ENCODE peak calls at places on chromosomes 5 and 9, in seven cellular contexts. One of them, this sample, is unnamed.
A peak's percentile ranks its signal among the peaks of the same experiment; 100 is the strongest.

GRCh38 chr9:18672706-18673105 is 198.8 kb downstream of the ADAMTSL1 start:
- DNase-seq in left ventricle myocardium inferior: no peak
- DNase-seq in heart right ventricle: no peak
- DNase-seq in body of pancreas: no peak
- DNase-seq in right atrium auricular region: no peak
- DNase-seq in astrocyte: no peak
- DNase-seq in psoas muscle: no peak
- DNase-seq in this sample: no peak

GRCh38 chr5:107724642-107725041 is 53.9 kb upstream of the EFNA5 start:
- DNase-seq in left ventricle myocardium inferior: no peak
- DNase-seq in heart right ventricle: no peak
- DNase-seq in body of pancreas: no peak
- DNase-seq in right atrium auricular region: no peak
- DNase-seq in astrocyte: no peak
- DNase-seq in psoas muscle: no peak
- DNase-seq in this sample: no peak

GRCh38 chr5:160548949-160549665 is 127.5 kb downstream of the PTTG1 start:
- DNase-seq in left ventricle myocardium inferior: no peak
- DNase-seq in heart right ventricle: no peak
- DNase-seq in body of pancreas: no peak
- DNase-seq in right atrium auricular region: no peak
- DNase-seq in astrocyte: peak; percentile 67
- DNase-seq in psoas muscle: no peak
- DNase-seq in this sample: no peak

GRCh38 chr9:101751895-101752294 is 13.4 kb upstream of the GRIN3A start:
- DNase-seq in left ventricle myocardium inferior: no peak
- DNase-seq in heart right ventricle: no peak
- DNase-seq in body of pancreas: no peak
- DNase-seq in right atrium auricular region: no peak
- DNase-seq in astrocyte: no peak
- DNase-seq in psoas muscle: no peak
- DNase-seq in this sample: no peak

GRCh38 chr5:179487145-179487544 is 63.2 kb upstream of the RUFY1 start:
- DNase-seq in left ventricle myocardium inferior: no peak
- DNase-seq in heart right ventricle: no peak
- DNase-seq in body of pancreas: no peak
- DNase-seq in right atrium auricular region: no peak
- DNase-seq in astrocyte: no peak
- DNase-seq in psoas muscle: no peak
- DNase-seq in this sample: no peak

GRCh38 chr5:39394946-39395345 is 29.8 kb downstream of the DAB2 start:
- DNase-seq in left ventricle myocardium inferior: no peak
- DNase-seq in heart right ventricle: no peak
- DNase-seq in body of pancreas: no peak
- DNase-seq in right atrium auricular region: no peak
- DNase-seq in astrocyte: peak; percentile 91
- DNase-seq in psoas muscle: no peak
- DNase-seq in this sample: no peak

GRCh38 chr5:7878381-7878873 is 9.5 kb downstream of the MTRR start:
- DNase-seq in left ventricle myocardium inferior: no peak
- DNase-seq in heart right ventricle: no peak
- DNase-seq in body of pancreas: no peak
- DNase-seq in right atrium auricular region: no peak
- DNase-seq in astrocyte: peak; percentile 72
- DNase-seq in psoas muscle: no peak
- DNase-seq in this sample: no peak

GRCh38 chr9:132590037-132590317 is 7.6 kb downstream of the BARHL1 start:
- DNase-seq in left ventricle myocardium inferior: no peak
- DNase-seq in heart right ventricle: no peak
- DNase-seq in body of pancreas: no peak
- DNase-seq in right atrium auricular region: no peak
- DNase-seq in astrocyte: no peak
- DNase-seq in psoas muscle: no peak
- DNase-seq in this sample: no peak

GRCh38 chr5:12384005-12384404 is 479.8 kb upstream of the CTNND2 start:
- DNase-seq in left ventricle myocardium inferior: no peak
- DNase-seq in heart right ventricle: no peak
- DNase-seq in body of pancreas: no peak
- DNase-seq in right atrium auricular region: no peak
- DNase-seq in astrocyte: no peak
- DNase-seq in psoas muscle: no peak
- DNase-seq in this sample: no peak

GRCh38 chr9:11457809-11458785 is 845.3 kb upstream of the PTPRD start:
- DNase-seq in left ventricle myocardium inferior: no peak
- DNase-seq in heart right ventricle: no peak
- DNase-seq in body of pancreas: no peak
- DNase-seq in right atrium auricular region: no peak
- DNase-seq in astrocyte: no peak
- DNase-seq in psoas muscle: no peak
- DNase-seq in this sample: no peak

GRCh38 chr9:111034146-111034545 is 4.1 kb downstream of the LPAR1 start:
- DNase-seq in left ventricle myocardium inferior: no peak
- DNase-seq in heart right ventricle: no peak
- DNase-seq in body of pancreas: no peak
- DNase-seq in right atrium auricular region: no peak
- DNase-seq in astrocyte: no peak
- DNase-seq in psoas muscle: no peak
- DNase-seq in this sample: no peak

GRCh38 chr5:95861858-95862561 is 39.5 kb upstream of the GLRX start:
- DNase-seq in left ventricle myocardium inferior: no peak
- DNase-seq in heart right ventricle: no peak
- DNase-seq in body of pancreas: peak; percentile 33
- DNase-seq in right atrium auricular region: no peak
- DNase-seq in astrocyte: peak; percentile 91
- DNase-seq in psoas muscle: no peak
- DNase-seq in this sample: no peak

GRCh38 chr5:145996135-145996534 is 59.8 kb downstream of the SH3RF2 start:
- DNase-seq in left ventricle myocardium inferior: no peak
- DNase-seq in heart right ventricle: no peak
- DNase-seq in body of pancreas: no peak
- DNase-seq in right atrium auricular region: no peak
- DNase-seq in astrocyte: no peak
- DNase-seq in psoas muscle: no peak
- DNase-seq in this sample: no peak

GRCh38 chr5:132277971-132278964 is 15.9 kb upstream of the SLC22A4 start:
- DNase-seq in left ventricle myocardium inferior: no peak
- DNase-seq in heart right ventricle: no peak
- DNase-seq in body of pancreas: no peak
- DNase-seq in right atrium auricular region: no peak
- DNase-seq in astrocyte: no peak
- DNase-seq in psoas muscle: no peak
- DNase-seq in this sample: no peak

GRCh38 chr9:74277532-74277931 is 219.6 kb upstream of the RORB start:
- DNase-seq in left ventricle myocardium inferior: no peak
- DNase-seq in heart right ventricle: no peak
- DNase-seq in body of pancreas: no peak
- DNase-seq in right atrium auricular region: no peak
- DNase-seq in astrocyte: no peak
- DNase-seq in psoas muscle: no peak
- DNase-seq in this sample: peak; percentile 48

GRCh38 chr5:163079618-163080017 is 357.8 kb upstream of the CCNG1 start:
- DNase-seq in left ventricle myocardium inferior: no peak
- DNase-seq in heart right ventricle: no peak
- DNase-seq in body of pancreas: no peak
- DNase-seq in right atrium auricular region: no peak
- DNase-seq in astrocyte: no peak
- DNase-seq in psoas muscle: no peak
- DNase-seq in this sample: no peak
- TF ChIP-seq CTCF in left ventricle myocardium inferior: no peak
- TF ChIP-seq CTCF in heart right ventricle: no peak
- TF ChIP-seq CTCF in body of pancreas: no peak
- TF ChIP-seq CTCF in right atrium auricular region: no peak
- TF ChIP-seq CTCF in astrocyte: peak; percentile 40
- TF ChIP-seq CTCF in psoas muscle: no peak
- TF ChIP-seq CTCF in this sample: no peak

GRCh38 chr5:73726071-73726470 is 100.1 kb downstream of the ARHGEF28 start:
- DNase-seq in left ventricle myocardium inferior: no peak
- DNase-seq in heart right ventricle: no peak
- DNase-seq in body of pancreas: no peak
- DNase-seq in right atrium auricular region: no peak
- DNase-seq in astrocyte: no peak
- DNase-seq in psoas muscle: no peak
- DNase-seq in this sample: no peak

GRCh38 chr5:73726606-73727231 is 100.7 kb downstream of the ARHGEF28 start:
- DNase-seq in left ventricle myocardium inferior: no peak
- DNase-seq in heart right ventricle: no peak
- DNase-seq in body of pancreas: no peak
- DNase-seq in right atrium auricular region: no peak
- DNase-seq in astrocyte: no peak
- DNase-seq in psoas muscle: no peak
- DNase-seq in this sample: no peak

GRCh38 chr5:73728493-73729273 is 102.7 kb downstream of the ARHGEF28 start:
- DNase-seq in left ventricle myocardium inferior: no peak
- DNase-seq in heart right ventricle: no peak
- DNase-seq in body of pancreas: peak; percentile 74
- DNase-seq in right atrium auricular region: no peak
- DNase-seq in astrocyte: no peak
- DNase-seq in psoas muscle: no peak
- DNase-seq in this sample: no peak

GRCh38 chr5:73727470-73727869 is 101.5 kb downstream of the ARHGEF28 start:
- DNase-seq in left ventricle myocardium inferior: no peak
- DNase-seq in heart right ventricle: no peak
- DNase-seq in body of pancreas: no peak
- DNase-seq in right atrium auricular region: no peak
- DNase-seq in astrocyte: no peak
- DNase-seq in psoas muscle: no peak
- DNase-seq in this sample: no peak

DNA sequence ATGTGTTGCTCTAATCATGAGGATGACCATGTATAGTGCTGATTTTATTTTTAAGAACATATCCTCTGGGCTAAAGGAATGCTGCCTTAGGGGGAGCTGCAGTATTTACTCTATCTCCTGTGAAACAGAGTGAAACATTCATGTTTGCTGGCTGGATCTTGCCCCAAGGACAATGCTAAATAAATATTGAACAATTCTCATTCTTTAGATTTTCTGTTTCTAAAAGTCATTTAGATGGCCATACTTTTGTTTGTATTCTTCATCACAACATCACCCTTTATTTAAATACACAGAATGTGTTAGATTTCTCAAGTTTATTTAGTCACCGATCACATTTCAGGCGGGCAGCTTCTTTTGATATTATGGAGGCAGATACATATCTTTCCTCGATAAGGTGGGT is 103.3 kb downstream of the ARHGEF28 start:
- DNase-seq in left ventricle myocardium inferior: no peak
- DNase-seq in heart right ventricle: no peak
- DNase-seq in body of pancreas: peak; percentile 22
- DNase-seq in right atrium auricular region: no peak
- DNase-seq in astrocyte: no peak
- DNase-seq in psoas muscle: no peak
- DNase-seq in this sample: no peak
- H3K4me1 ChIP-seq in left ventricle myocardium inferior: peaks cover 29% of the 10 kb centered on the region
- H3K4me1 ChIP-seq in heart right ventricle: peaks cover 9% of the 10 kb centered on the region
- H3K4me1 ChIP-seq in body of pancreas: peaks cover 76% of the 10 kb centered on the region
- H3K4me1 ChIP-seq in right atrium auricular region: no peaks in the 10 kb centered on the region
- H3K4me1 ChIP-seq in astrocyte: no peaks in the 10 kb centered on the region
- H3K4me1 ChIP-seq in psoas muscle: no peaks in the 10 kb centered on the region
- H3K4me1 ChIP-seq in this sample: no peaks in the 10 kb centered on the region

DNA sequence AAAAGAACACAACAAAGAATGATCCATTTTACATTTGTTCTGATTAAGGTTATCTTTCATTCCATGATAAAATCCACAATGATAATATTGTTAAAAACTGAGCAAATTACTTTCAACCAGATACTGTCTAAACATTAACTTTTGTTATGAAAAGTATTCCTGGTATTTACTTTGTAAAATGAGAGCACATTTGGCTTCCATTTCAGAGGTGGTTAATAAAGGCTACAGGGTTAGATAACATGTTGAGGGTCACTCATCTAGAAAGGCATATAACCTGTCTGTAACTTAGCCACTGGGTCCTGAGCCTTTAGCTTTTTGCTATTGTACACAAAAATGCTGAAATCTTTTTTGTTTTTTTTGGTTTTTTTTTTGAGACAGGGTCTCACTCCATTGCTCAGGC is 99.3 kb downstream of the ANXA2R start:
- DNase-seq in left ventricle myocardium inferior: no peak
- DNase-seq in heart right ventricle: no peak
- DNase-seq in body of pancreas: no peak
- DNase-seq in right atrium auricular region: no peak
- DNase-seq in astrocyte: no peak
- DNase-seq in psoas muscle: no peak
- DNase-seq in this sample: no peak
- TF ChIP-seq CTCF in left ventricle myocardium inferior: no peak
- TF ChIP-seq CTCF in heart right ventricle: no peak
- TF ChIP-seq CTCF in body of pancreas: no peak
- TF ChIP-seq CTCF in right atrium auricular region: no peak
- TF ChIP-seq CTCF in astrocyte: no peak
- TF ChIP-seq CTCF in psoas muscle: no peak
- TF ChIP-seq CTCF in this sample: no peak

GRCh38 chr9:21989440-21990189 is 4.6 kb downstream of the CDKN2A start:
- DNase-seq in left ventricle myocardium inferior: no peak
- DNase-seq in heart right ventricle: no peak
- DNase-seq in body of pancreas: no peak
- DNase-seq in right atrium auricular region: no peak
- DNase-seq in astrocyte: no peak
- DNase-seq in psoas muscle: no peak
- DNase-seq in this sample: no peak
- H3K4me1 ChIP-seq in left ventricle myocardium inferior: peaks cover 9% of the 10 kb centered on the region
- H3K4me1 ChIP-seq in heart right ventricle: peaks cover 4% of the 10 kb centered on the region
- H3K4me1 ChIP-seq in body of pancreas: peaks cover 10% of the 10 kb centered on the region
- H3K4me1 ChIP-seq in right atrium auricular region: no peaks in the 10 kb centered on the region
- H3K4me1 ChIP-seq in astrocyte: peaks cover 24% of the 10 kb centered on the region
- H3K4me1 ChIP-seq in psoas muscle: peaks cover 5% of the 10 kb centered on the region
- H3K4me1 ChIP-seq in this sample: no peaks in the 10 kb centered on the region

DNA sequence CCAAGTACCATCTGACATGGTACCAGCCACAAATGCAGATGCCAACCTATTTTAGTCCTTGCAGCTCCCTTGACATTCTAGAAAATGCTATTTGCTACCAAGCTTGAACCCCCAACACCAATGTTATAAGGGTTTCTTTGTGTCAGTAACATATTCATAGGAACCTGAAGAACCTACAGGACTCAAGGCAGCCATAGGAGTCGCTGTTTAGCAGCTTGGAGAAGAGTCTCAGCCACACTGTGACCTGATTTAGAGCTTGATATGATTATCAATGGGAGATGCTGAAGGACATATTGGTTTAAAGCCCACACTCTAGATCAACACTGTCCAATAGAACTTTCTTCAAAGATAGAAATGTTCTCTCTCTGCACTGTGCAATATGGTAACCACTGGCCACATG is 6.4 kb upstream of the ZFR start:
- DNase-seq in left ventricle myocardium inferior: no peak
- DNase-seq in heart right ventricle: no peak
- DNase-seq in body of pancreas: no peak
- DNase-seq in right atrium auricular region: no peak
- DNase-seq in astrocyte: no peak
- DNase-seq in psoas muscle: no peak
- DNase-seq in this sample: no peak
- TF ChIP-seq CTCF in left ventricle myocardium inferior: no peak
- TF ChIP-seq CTCF in heart right ventricle: no peak
- TF ChIP-seq CTCF in body of pancreas: no peak
- TF ChIP-seq CTCF in right atrium auricular region: no peak
- TF ChIP-seq CTCF in astrocyte: peak; percentile 10
- TF ChIP-seq CTCF in psoas muscle: no peak
- TF ChIP-seq CTCF in this sample: no peak

GRCh38 chr9:136048560-136049411 is 46.3 kb downstream of the NACC2 start:
- DNase-seq in left ventricle myocardium inferior: no peak
- DNase-seq in heart right ventricle: no peak
- DNase-seq in body of pancreas: no peak
- DNase-seq in right atrium auricular region: peak; percentile 42
- DNase-seq in astrocyte: no peak
- DNase-seq in psoas muscle: no peak
- DNase-seq in this sample: no peak
- H3K4me1 ChIP-seq in left ventricle myocardium inferior: peaks cover 74% of the 10 kb centered on the region
- H3K4me1 ChIP-seq in heart right ventricle: peaks cover 49% of the 10 kb centered on the region
- H3K4me1 ChIP-seq in body of pancreas: peaks cover 37% of the 10 kb centered on the region
- H3K4me1 ChIP-seq in right atrium auricular region: no peaks in the 10 kb centered on the region
- H3K4me1 ChIP-seq in astrocyte: peaks cover 33% of the 10 kb centered on the region
- H3K4me1 ChIP-seq in psoas muscle: peaks cover 37% of the 10 kb centered on the region
- H3K4me1 ChIP-seq in this sample: peaks cover 5% of the 10 kb centered on the region

GRCh38 chr5:143016777-143017374 is 246.7 kb downstream of the ARHGAP26 start:
- DNase-seq in left ventricle myocardium inferior: no peak
- DNase-seq in heart right ventricle: no peak
- DNase-seq in body of pancreas: no peak
- DNase-seq in right atrium auricular region: no peak
- DNase-seq in astrocyte: peak; percentile 44
- DNase-seq in psoas muscle: no peak
- DNase-seq in this sample: no peak
- TF ChIP-seq CTCF in left ventricle myocardium inferior: peak; percentile 52
- TF ChIP-seq CTCF in heart right ventricle: peak; percentile 41
- TF ChIP-seq CTCF in body of pancreas: peak; percentile 34
- TF ChIP-seq CTCF in right atrium auricular region: peak; percentile 25
- TF ChIP-seq CTCF in astrocyte: peak; percentile 63
- TF ChIP-seq CTCF in psoas muscle: peak; percentile 43
- TF ChIP-seq CTCF in this sample: peak; percentile 29

This sample was measured in Peyer's patch.